ENCODE peak calls at places on chromosomes 13 and 19, in ten cellular contexts. K is right cardiac atrium; Z is K562; F is CD8-positive, alpha-beta memory T cell; B is OCI-LY7; P is mammary epithelial cell; Q is transverse colon; N is tibial nerve; J is choroid plexus epithelial cell; E is dorsolateral prefrontal cortex. D is an unnamed sample.

GRCh38 chr13:30792257-30793000 is 57.1 kb downstream of the ALOX5AP start:
- DNase-seq in N (peak), F (no peak), K (peak), J (peak), Q (peak), Z (peak), B (no peak), E (peak), P (peak), D (no peak)

GRCh38 chr19:42116308-42117075 is 15.8 kb downstream of the POU2F2 start:
- DNase-seq in Z (no peak), E (no peak), J (no peak), P (no peak), N (no peak), K (no peak), B (no peak), Q (no peak), F (no peak), D (no peak)

GRCh38 chr19:2811221-2811722 is 8.4 kb upstream of the ZNF554 start:
- DNase-seq in N (no peak), F (no peak), Q (peak), J (no peak), E (no peak), Z (no peak), K (no peak), P (no peak), B (no peak), D (no peak)

GRCh38 chr13:94516456-94516855 is 37.0 kb upstream of the DCT start:
- DNase-seq in E (no peak), Z (no peak), B (no peak), F (no peak), N (no peak), K (no peak), J (no peak), Q (no peak), P (no peak), D (no peak)

GRCh38 chr19:55939206-55939605 is 7.1 kb upstream of the NLRP13 start:
- DNase-seq in E (no peak), J (no peak), P (no peak), F (no peak), B (no peak), Z (no peak), Q (no peak), K (no peak), N (no peak), D (no peak)

GRCh38 chr19:5046339-5047039 is 77.6 kb downstream of the KDM4B start:
- DNase-seq in Z (no peak), K (no peak), F (no peak), B (peak), E (no peak), N (no peak), Q (peak), J (peak), P (peak), D (no peak)

GRCh38 chr13:34162545-34162936 is 344.6 kb downstream of the RFC3 start:
- DNase-seq in Z (no peak), J (peak), P (no peak), N (no peak), B (no peak), Q (no peak), K (no peak), F (no peak), E (no peak), D (no peak)

GRCh38 chr13:65582160-65582559 is 1648.0 kb downstream of the PCDH9 start:
- DNase-seq in K (no peak), E (no peak), J (no peak), N (no peak), F (no peak), Q (no peak), Z (no peak), B (no peak), P (no peak), D (no peak)

GRCh38 chr19:34366670-34367423 is 1.9 kb downstream of the GPI start:
- DNase-seq in K (peak), B (no peak), Z (peak), J (peak), P (peak), Q (no peak), E (no peak), F (no peak), N (no peak), D (no peak)

GRCh38 chr19:49660338-49660961 is 5.2 kb downstream of the IRF3 start:
- DNase-seq in B (no peak), Z (no peak), P (no peak), K (no peak), E (no peak), Q (no peak), N (no peak), F (no peak), J (no peak), D (no peak)

GRCh38 chr13:48496796-48497195 is 36.1 kb downstream of the RCBTB2 start:
- DNase-seq in J (no peak), Z (no peak), N (no peak), K (no peak), E (no peak), B (no peak), F (no peak), P (no peak), Q (no peak), D (peak)

GRCh38 chr19:28497137-28497536 is 715.8 kb downstream of the UQCRFS1 start:
- DNase-seq in Q (no peak), N (no peak), Z (no peak), K (no peak), B (no peak), J (peak), E (no peak), F (no peak), P (peak), D (no peak)

GRCh38 chr19:4970558-4971423 is 1.9 kb downstream of the KDM4B start:
- DNase-seq in K (no peak), Q (peak), J (peak), Z (peak), N (no peak), F (no peak), E (no peak), B (no peak), P (peak), D (no peak)

GRCh38 chr19:24051516-24051915 is 35.5 kb upstream of the ZNF254 start:
- DNase-seq in P (peak), F (no peak), B (no peak), Z (no peak), K (no peak), J (no peak), Q (no peak), E (no peak), N (no peak), D (no peak)

GRCh38 chr13:64688893-64689677 is 2541.1 kb downstream of the PCDH9 start:
- DNase-seq in J (peak), Z (no peak), F (no peak), N (no peak), Q (no peak), B (no peak), K (no peak), P (peak), E (no peak), D (no peak)

GRCh38 chr19:18865973-18866799 is 29.8 kb downstream of the CERS1 start:
- DNase-seq in J (peak), P (peak), Z (peak), B (peak), F (peak), E (peak), N (peak), Q (peak), K (peak), D (peak)

GRCh38 chr13:27643334-27644158 is 21.9 kb downstream of the POLR1D start:
- DNase-seq in B (no peak), E (no peak), F (no peak), J (no peak), Z (no peak), N (no peak), K (no peak), Q (no peak), P (peak), D (no peak)

GRCh38 chr19:39110263-39110967 is 15.2 kb upstream of the PAK4 start:
- DNase-seq in P (no peak), F (peak), E (peak), B (peak), N (peak), J (peak), Q (peak), K (peak), Z (peak), D (peak)

GRCh38 chr19:19256072-19256969 is 16.8 kb downstream of the TM6SF2 start:
- DNase-seq in B (no peak), E (no peak), K (no peak), Z (no peak), Q (no peak), J (no peak), P (no peak), F (no peak), N (no peak), D (no peak)

GRCh38 chr19:31066385-31066784 is 282.9 kb downstream of the TSHZ3 start:
- DNase-seq in N (peak), B (no peak), Q (no peak), E (no peak), K (no peak), J (peak), P (peak), F (no peak), Z (no peak), D (no peak)

GRCh38 chr13:76027131-76027530 is 391.0 kb downstream of the LMO7 start:
- DNase-seq in E (no peak), P (no peak), F (no peak), K (no peak), Q (no peak), Z (no peak), J (no peak), N (no peak), B (no peak), D (no peak)

GRCh38 chr13:42049454-42049780 is 969 bp downstream of the DGKH start:
- DNase-seq in Q (no peak), E (no peak), P (no peak), B (peak), J (no peak), F (no peak), N (no peak), Z (no peak), K (no peak), D (no peak)

GRCh38 chr13:113922412-113923118 is 51.3 kb downstream of the C13orf46 start:
- DNase-seq in J (no peak), N (no peak), Z (no peak), Q (no peak), B (no peak), P (no peak), F (no peak), E (no peak), K (no peak), D (no peak)

GRCh38 chr13:77518266-77518665 is 17.2 kb upstream of the SCEL start:
- DNase-seq in J (no peak), N (no peak), K (no peak), Z (no peak), F (no peak), E (no peak), Q (no peak), P (no peak), B (no peak), D (no peak)

GRCh38 chr13:76884167-76884566 is 2.0 kb downstream of the KCTD12 start:
- DNase-seq in K (peak), B (no peak), N (no peak), F (no peak), J (peak), Z (no peak), Q (peak), P (peak), E (no peak), D (no peak)

GRCh38 chr13:113489171-113489548 is 1.4 kb downstream of the DCUN1D2 start:
- DNase-seq in K (no peak), P (peak), J (peak), F (no peak), B (no peak), N (no peak), Z (peak), E (no peak), Q (no peak), D (no peak)

GRCh38 chr13:78784017-78784745 is 125.2 kb upstream of the OBI1 start:
- DNase-seq in P (no peak), E (no peak), K (no peak), N (no peak), F (no peak), Q (no peak), J (no peak), Z (no peak), B (no peak), D (no peak)

GRCh38 chr13:25170554-25171107 is 1.5 kb downstream of the AMER2 start:
- DNase-seq in N (no peak), P (no peak), K (no peak), E (peak), B (no peak), Q (no peak), Z (no peak), J (peak), F (no peak), D (no peak)

GRCh38 chr13:23567792-23568480 is 2.3 kb upstream of the TNFRSF19 start:
- DNase-seq in B (no peak), J (peak), P (no peak), Z (no peak), Q (no peak), F (no peak), N (no peak), K (no peak), E (no peak), D (no peak)

GRCh38 chr19:6649189-6649588 is 20.8 kb downstream of the TNFSF14 start:
- DNase-seq in P (no peak), J (no peak), B (no peak), Q (no peak), K (no peak), Z (no peak), F (no peak), E (no peak), N (no peak), D (no peak)

GRCh38 chr13:25171517-25172302 is at the start of gene AMER2:
- DNase-seq in P (no peak), K (peak), E (peak), N (peak), Z (no peak), Q (peak), F (no peak), B (no peak), J (peak), D (no peak)

GRCh38 chr19:11538232-11539036 is at the start of gene CNN1:
- DNase-seq in E (no peak), Z (peak), K (peak), J (peak), N (peak), B (no peak), F (no peak), Q (peak), P (no peak), D (no peak)

GRCh38 chr19:11535792-11536595 is 2.7 kb upstream of the CNN1 start:
- DNase-seq in N (peak), B (peak), Q (peak), F (peak), E (peak), K (peak), P (peak), Z (peak), J (peak), D (peak)

GRCh38 chr19:11541238-11541637 is 2.6 kb downstream of the CNN1 start:
- DNase-seq in B (peak), Q (no peak), J (no peak), N (no peak), F (no peak), E (no peak), K (no peak), Z (no peak), P (no peak), D (no peak)

GRCh38 chr19:11539495-11540365 is 1.1 kb downstream of the CNN1 start:
- DNase-seq in P (no peak), E (no peak), Q (peak), J (peak), F (no peak), Z (peak), B (no peak), N (no peak), K (peak), D (no peak)

GRCh38 chr19:11540642-11541041 is 2.0 kb downstream of the CNN1 start:
- DNase-seq in Z (no peak), E (no peak), J (no peak), B (no peak), N (no peak), Q (no peak), K (no peak), F (no peak), P (no peak), D (no peak)
- H3K4me3 ChIP-seq in Z (no peak), E (no peak), J (no peak), B (no peak), N (no peak), Q (peak), K (no peak), F (no peak), P (no peak), D (no peak)

DNA sequence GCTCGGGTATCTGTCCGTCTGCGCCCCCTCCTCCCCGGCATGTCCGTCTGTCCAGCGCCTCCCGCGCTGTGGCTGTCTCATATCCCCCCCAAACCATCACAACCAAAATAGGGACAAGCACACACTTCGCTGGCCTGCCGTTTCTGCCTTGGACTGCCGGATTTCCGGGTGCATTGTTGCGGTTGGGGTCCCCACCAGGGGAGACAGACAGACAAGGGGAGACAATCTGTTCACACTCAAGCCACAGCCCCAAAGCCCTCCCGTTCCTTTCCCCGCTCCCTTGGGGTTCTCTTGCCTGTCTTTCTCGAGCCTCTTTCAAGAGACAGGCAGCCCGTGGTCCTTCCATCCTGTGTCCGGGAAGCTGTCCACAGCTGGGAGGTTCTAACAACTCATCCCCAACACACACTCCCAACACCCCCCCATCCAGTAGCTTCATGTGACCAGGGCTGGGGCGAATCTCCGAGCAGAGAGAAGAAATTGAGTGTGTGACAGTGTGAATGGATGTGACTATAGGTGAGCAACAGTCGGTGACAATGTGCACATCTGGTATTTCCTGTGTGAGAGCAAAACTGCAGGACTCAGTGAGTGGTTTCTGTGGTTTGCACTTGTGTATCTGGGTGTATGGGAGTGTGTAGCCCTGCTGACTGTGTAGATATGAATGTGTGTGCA is 16.5 kb upstream of the FOSB start:
- DNase-seq in P (peak), J (peak), N (no peak), Q (peak), Z (no peak), B (peak), E (no peak), F (peak), K (no peak), D (peak)
- H3K4me3 ChIP-seq in P (peak), J (peak), N (peak), Q (peak), Z (peak), B (peak), E (peak), F (peak), K (peak), D (peak)

GRCh38 chr19:35533201-35533821 is at the start of gene GAPDHS:
- DNase-seq in P (no peak), K (no peak), Q (no peak), N (no peak), E (no peak), J (no peak), F (no peak), Z (peak), B (no peak), D (no peak)
- H3K4me3 ChIP-seq in P (no peak), K (no peak), Q (no peak), N (no peak), E (no peak), J (no peak), F (peak), Z (no peak), B (no peak), D (peak)

GRCh38 chr19:36142046-36142445 is 2.2 kb downstream of the CAPNS1 start:
- DNase-seq in P (no peak), N (no peak), K (no peak), B (no peak), J (no peak), Q (no peak), E (no peak), Z (no peak), F (no peak), D (no peak)
- H3K4me3 ChIP-seq in P (no peak), N (no peak), K (no peak), B (peak), J (no peak), Q (no peak), E (no peak), Z (peak), F (no peak), D (no peak)

GRCh38 chr19:45972944-45973525 is 630 bp downstream of the NOVA2 start:
- DNase-seq in Z (no peak), J (no peak), Q (no peak), P (no peak), N (no peak), E (no peak), B (no peak), F (no peak), K (no peak), D (no peak)

GRCh38 chr19:45971260-45971902 is 2.3 kb downstream of the NOVA2 start:
- DNase-seq in F (no peak), B (no peak), K (no peak), E (no peak), Q (no peak), N (no peak), J (no peak), P (no peak), Z (no peak), D (no peak)

GRCh38 chr19:45975296-45975695 is 1.6 kb upstream of the NOVA2 start:
- DNase-seq in P (no peak), K (no peak), E (no peak), N (no peak), F (no peak), Q (no peak), J (no peak), Z (no peak), B (no peak), D (no peak)

GRCh38 chr19:45972081-45972943 is 1.4 kb downstream of the NOVA2 start:
- DNase-seq in N (peak), K (no peak), P (no peak), E (no peak), Z (no peak), Q (no peak), F (peak), J (no peak), B (no peak), D (peak)

DNA sequence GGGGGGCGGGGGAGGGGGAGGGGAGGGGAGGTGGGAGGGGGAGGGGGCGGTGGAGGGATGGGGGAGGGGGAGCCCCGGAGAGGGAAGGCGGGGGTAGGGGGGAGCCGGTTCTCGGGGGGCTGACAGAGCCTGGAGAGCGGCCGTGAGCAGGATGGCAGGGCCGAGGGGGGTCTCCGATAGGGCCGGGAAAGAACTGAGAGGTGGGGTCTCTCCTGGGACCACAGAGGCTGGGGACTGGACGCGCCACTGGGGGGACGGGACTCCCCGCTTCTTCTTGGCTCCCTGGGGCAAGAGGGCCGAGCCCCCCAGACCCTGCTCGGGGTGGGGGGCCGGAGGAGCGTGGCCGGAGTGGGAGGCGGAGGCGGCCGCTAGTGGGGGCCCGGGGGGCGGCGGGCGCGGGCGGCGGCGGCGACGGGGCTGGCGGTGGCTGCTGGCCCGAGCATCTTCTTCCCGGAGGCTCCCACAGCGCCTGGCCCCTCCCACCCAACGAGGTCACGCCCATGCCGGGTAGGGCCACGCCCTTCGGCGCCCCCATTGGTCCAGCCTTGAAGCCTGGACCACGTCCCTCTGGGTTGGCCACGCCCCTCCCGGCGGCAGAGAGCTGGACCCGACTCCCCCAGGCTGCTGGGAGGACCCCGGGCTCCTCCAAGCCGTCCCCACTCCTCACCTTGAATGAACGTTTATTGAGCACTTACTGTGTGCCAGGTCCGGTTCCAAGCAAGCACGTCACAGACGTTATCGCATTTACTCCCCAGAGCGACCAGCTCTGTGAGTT is at the start of gene NOVA2:
- DNase-seq in K (peak), B (peak), Q (peak), J (peak), Z (peak), P (peak), F (no peak), N (peak), E (peak), D (peak)
- H3K4me3 ChIP-seq in K (peak), B (peak), Q (peak), J (no peak), Z (peak), P (no peak), F (no peak), N (no peak), E (peak), D (no peak)

GRCh38 chr19:15860522-15860921 is 37.4 kb downstream of the CYP4F2 start:
- DNase-seq in Q (no peak), F (no peak), P (no peak), K (no peak), J (no peak), E (no peak), B (no peak), Z (no peak), N (no peak), D (no peak)

GRCh38 chr19:15859187-15859586 is 38.7 kb downstream of the CYP4F2 start:
- DNase-seq in Z (no peak), E (no peak), N (no peak), P (no peak), F (no peak), K (no peak), B (no peak), Q (no peak), J (no peak), D (no peak)

GRCh38 chr19:15864824-15865223 is 33.0 kb downstream of the CYP4F2 start:
- DNase-seq in F (no peak), B (no peak), P (no peak), N (no peak), E (no peak), Q (no peak), K (no peak), Z (peak), J (no peak), D (no peak)

GRCh38 chr19:15863272-15863671 is 34.6 kb downstream of the CYP4F2 start:
- DNase-seq in K (no peak), N (no peak), B (no peak), Z (peak), J (no peak), P (peak), F (no peak), E (no peak), Q (no peak), D (no peak)

GRCh38 chr19:15862444-15862843 is 35.4 kb downstream of the CYP4F2 start:
- DNase-seq in F (no peak), B (no peak), Z (no peak), Q (no peak), N (no peak), K (no peak), P (no peak), J (no peak), E (no peak), D (no peak)
- H3K4me3 ChIP-seq in F (no peak), B (no peak), Z (no peak), Q (no peak), N (no peak), K (no peak), P (peak), J (no peak), E (no peak), D (no peak)

GRCh38 chr13:45434556-45435371 is 16.6 kb upstream of the SLC25A30 start:
- DNase-seq in B (no peak), Q (peak), P (no peak), E (no peak), N (no peak), Z (no peak), J (no peak), F (no peak), K (no peak), D (no peak)
- H3K4me3 ChIP-seq in B (no peak), Q (no peak), P (no peak), E (no peak), N (no peak), Z (no peak), J (no peak), F (no peak), K (no peak), D (no peak)

D was measured in CD4-positive, CD25-positive, alpha-beta regulatory T cell.